ENCODE peak calls at places on chromosomes 13 and 19, in nine cellular contexts. One of them, this sample, is unnamed.
A peak's percentile ranks its signal among the peaks of the same experiment; 100 is the strongest.

GRCh38 chr13:102724923-102725322 is 30.1 kb upstream of the METTL21C start:
- DNase-seq in fibroblast of lung: peak; percentile 24
- DNase-seq in left ventricle myocardium inferior: no peak
- DNase-seq in stimulated activated CD8-positive, alpha-beta memory T cell treated with anti-CD3 and anti-CD28 coated beads, Interleukin-12 subunit alpha, Interleukin-12 subunit beta, amount 100 ng/mL, for 4 hours: no peak
- DNase-seq in brain pericyte: no peak
- DNase-seq in WTC11: no peak
- DNase-seq in CD4-positive, CD25-positive, alpha-beta regulatory T cell: peak; percentile 27
- DNase-seq in stimulated activated CD4-positive, alpha-beta T cell treated with anti-CD3 and anti-CD28 coated beads, Interleukin-2, amount 100 ng/mL, for 48 hours: no peak
- DNase-seq in T-helper 1 cell: no peak
- DNase-seq in this sample: no peak

GRCh38 chr13:103289661-103290060 is 223.4 kb upstream of the SLC10A2 start:
- DNase-seq in fibroblast of lung: peak; percentile 76
- DNase-seq in left ventricle myocardium inferior: no peak
- DNase-seq in stimulated activated CD8-positive, alpha-beta memory T cell treated with anti-CD3 and anti-CD28 coated beads, Interleukin-12 subunit alpha, Interleukin-12 subunit beta, amount 100 ng/mL, for 4 hours: no peak
- DNase-seq in brain pericyte: no peak
- DNase-seq in WTC11: no peak
- DNase-seq in CD4-positive, CD25-positive, alpha-beta regulatory T cell: no peak
- DNase-seq in stimulated activated CD4-positive, alpha-beta T cell treated with anti-CD3 and anti-CD28 coated beads, Interleukin-2, amount 100 ng/mL, for 48 hours: no peak
- DNase-seq in T-helper 1 cell: no peak
- DNase-seq in this sample: no peak

GRCh38 chr13:108086678-108087077 is 128.7 kb downstream of the LIG4 start:
- DNase-seq in fibroblast of lung: no peak
- DNase-seq in left ventricle myocardium inferior: no peak
- DNase-seq in stimulated activated CD8-positive, alpha-beta memory T cell treated with anti-CD3 and anti-CD28 coated beads, Interleukin-12 subunit alpha, Interleukin-12 subunit beta, amount 100 ng/mL, for 4 hours: no peak
- DNase-seq in brain pericyte: no peak
- DNase-seq in WTC11: peak; percentile 29
- DNase-seq in CD4-positive, CD25-positive, alpha-beta regulatory T cell: no peak
- DNase-seq in stimulated activated CD4-positive, alpha-beta T cell treated with anti-CD3 and anti-CD28 coated beads, Interleukin-2, amount 100 ng/mL, for 48 hours: no peak
- DNase-seq in T-helper 1 cell: no peak
- DNase-seq in this sample: peak; percentile 18

GRCh38 chr13:41694902-41695301 is 237.6 kb downstream of the RGCC start:
- DNase-seq in fibroblast of lung: peak; percentile 96
- DNase-seq in left ventricle myocardium inferior: peak; percentile 21
- DNase-seq in stimulated activated CD8-positive, alpha-beta memory T cell treated with anti-CD3 and anti-CD28 coated beads, Interleukin-12 subunit alpha, Interleukin-12 subunit beta, amount 100 ng/mL, for 4 hours: no peak
- DNase-seq in brain pericyte: peak; percentile 76
- DNase-seq in WTC11: no peak
- DNase-seq in CD4-positive, CD25-positive, alpha-beta regulatory T cell: no peak
- DNase-seq in stimulated activated CD4-positive, alpha-beta T cell treated with anti-CD3 and anti-CD28 coated beads, Interleukin-2, amount 100 ng/mL, for 48 hours: no peak
- DNase-seq in T-helper 1 cell: no peak
- DNase-seq in this sample: no peak

GRCh38 chr19:31118292-31118925 is 230.8 kb downstream of the TSHZ3 start:
- DNase-seq in fibroblast of lung: no peak
- DNase-seq in left ventricle myocardium inferior: peak; percentile 17
- DNase-seq in stimulated activated CD8-positive, alpha-beta memory T cell treated with anti-CD3 and anti-CD28 coated beads, Interleukin-12 subunit alpha, Interleukin-12 subunit beta, amount 100 ng/mL, for 4 hours: no peak
- DNase-seq in brain pericyte: no peak
- DNase-seq in WTC11: no peak
- DNase-seq in CD4-positive, CD25-positive, alpha-beta regulatory T cell: no peak
- DNase-seq in stimulated activated CD4-positive, alpha-beta T cell treated with anti-CD3 and anti-CD28 coated beads, Interleukin-2, amount 100 ng/mL, for 48 hours: no peak
- DNase-seq in T-helper 1 cell: no peak
- DNase-seq in this sample: peak; percentile 6

GRCh38 chr19:50804420-50805272 is 14.4 kb downstream of the ACP4 start:
- DNase-seq in fibroblast of lung: peak; percentile 98
- DNase-seq in left ventricle myocardium inferior: peak; percentile 99
- DNase-seq in stimulated activated CD8-positive, alpha-beta memory T cell treated with anti-CD3 and anti-CD28 coated beads, Interleukin-12 subunit alpha, Interleukin-12 subunit beta, amount 100 ng/mL, for 4 hours: peak; percentile 95
- DNase-seq in brain pericyte: peak; percentile 96
- DNase-seq in WTC11: peak; percentile 98
- DNase-seq in CD4-positive, CD25-positive, alpha-beta regulatory T cell: peak; percentile 99
- DNase-seq in stimulated activated CD4-positive, alpha-beta T cell treated with anti-CD3 and anti-CD28 coated beads, Interleukin-2, amount 100 ng/mL, for 48 hours: peak; percentile 96
- DNase-seq in T-helper 1 cell: peak; percentile 95
- DNase-seq in this sample: peak; percentile 99

GRCh38 chr13:99228737-99229691 is 28.4 kb downstream of the UBAC2 start:
- DNase-seq in fibroblast of lung: peak; percentile 95
- DNase-seq in left ventricle myocardium inferior: no peak
- DNase-seq in stimulated activated CD8-positive, alpha-beta memory T cell treated with anti-CD3 and anti-CD28 coated beads, Interleukin-12 subunit alpha, Interleukin-12 subunit beta, amount 100 ng/mL, for 4 hours: no peak
- DNase-seq in brain pericyte: no peak
- DNase-seq in WTC11: no peak
- DNase-seq in CD4-positive, CD25-positive, alpha-beta regulatory T cell: no peak
- DNase-seq in stimulated activated CD4-positive, alpha-beta T cell treated with anti-CD3 and anti-CD28 coated beads, Interleukin-2, amount 100 ng/mL, for 48 hours: no peak
- DNase-seq in T-helper 1 cell: no peak
- DNase-seq in this sample: no peak

GRCh38 chr19:19034204-19034624 is 811 bp downstream of the ARMC6 start:
- DNase-seq in fibroblast of lung: peak; percentile 60
- DNase-seq in left ventricle myocardium inferior: no peak
- DNase-seq in stimulated activated CD8-positive, alpha-beta memory T cell treated with anti-CD3 and anti-CD28 coated beads, Interleukin-12 subunit alpha, Interleukin-12 subunit beta, amount 100 ng/mL, for 4 hours: peak; percentile 50
- DNase-seq in brain pericyte: no peak
- DNase-seq in WTC11: peak; percentile 66
- DNase-seq in CD4-positive, CD25-positive, alpha-beta regulatory T cell: peak; percentile 88
- DNase-seq in stimulated activated CD4-positive, alpha-beta T cell treated with anti-CD3 and anti-CD28 coated beads, Interleukin-2, amount 100 ng/mL, for 48 hours: peak; percentile 59
- DNase-seq in T-helper 1 cell: peak; percentile 36
- DNase-seq in this sample: peak; percentile 72

GRCh38 chr13:42333613-42334328 is 61.8 kb downstream of the AKAP11 start:
- DNase-seq in fibroblast of lung: peak; percentile 13
- DNase-seq in left ventricle myocardium inferior: no peak
- DNase-seq in stimulated activated CD8-positive, alpha-beta memory T cell treated with anti-CD3 and anti-CD28 coated beads, Interleukin-12 subunit alpha, Interleukin-12 subunit beta, amount 100 ng/mL, for 4 hours: no peak
- DNase-seq in brain pericyte: peak; percentile 12
- DNase-seq in WTC11: no peak
- DNase-seq in CD4-positive, CD25-positive, alpha-beta regulatory T cell: peak; percentile 59
- DNase-seq in stimulated activated CD4-positive, alpha-beta T cell treated with anti-CD3 and anti-CD28 coated beads, Interleukin-2, amount 100 ng/mL, for 48 hours: no peak
- DNase-seq in T-helper 1 cell: no peak
- DNase-seq in this sample: peak; percentile 62

GRCh38 chr13:41411536-41411935 is 45.8 kb upstream of the RGCC start:
- DNase-seq in fibroblast of lung: peak; percentile 54
- DNase-seq in left ventricle myocardium inferior: no peak
- DNase-seq in stimulated activated CD8-positive, alpha-beta memory T cell treated with anti-CD3 and anti-CD28 coated beads, Interleukin-12 subunit alpha, Interleukin-12 subunit beta, amount 100 ng/mL, for 4 hours: no peak
- DNase-seq in brain pericyte: peak; percentile 13
- DNase-seq in WTC11: peak; percentile 35
- DNase-seq in CD4-positive, CD25-positive, alpha-beta regulatory T cell: peak; percentile 53
- DNase-seq in stimulated activated CD4-positive, alpha-beta T cell treated with anti-CD3 and anti-CD28 coated beads, Interleukin-2, amount 100 ng/mL, for 48 hours: no peak
- DNase-seq in T-helper 1 cell: no peak
- DNase-seq in this sample: peak; percentile 57

GRCh38 chr13:22107549-22107948 is 436.7 kb downstream of the FGF9 start:
- DNase-seq in fibroblast of lung: no peak
- DNase-seq in left ventricle myocardium inferior: no peak
- DNase-seq in stimulated activated CD8-positive, alpha-beta memory T cell treated with anti-CD3 and anti-CD28 coated beads, Interleukin-12 subunit alpha, Interleukin-12 subunit beta, amount 100 ng/mL, for 4 hours: no peak
- DNase-seq in brain pericyte: no peak
- DNase-seq in WTC11: no peak
- DNase-seq in CD4-positive, CD25-positive, alpha-beta regulatory T cell: no peak
- DNase-seq in stimulated activated CD4-positive, alpha-beta T cell treated with anti-CD3 and anti-CD28 coated beads, Interleukin-2, amount 100 ng/mL, for 48 hours: no peak
- DNase-seq in T-helper 1 cell: no peak
- DNase-seq in this sample: no peak

GRCh38 chr19:34287676-34288140 is 33.4 kb downstream of the GARRE1 start:
- DNase-seq in fibroblast of lung: no peak
- DNase-seq in left ventricle myocardium inferior: no peak
- DNase-seq in stimulated activated CD8-positive, alpha-beta memory T cell treated with anti-CD3 and anti-CD28 coated beads, Interleukin-12 subunit alpha, Interleukin-12 subunit beta, amount 100 ng/mL, for 4 hours: no peak
- DNase-seq in brain pericyte: no peak
- DNase-seq in WTC11: no peak
- DNase-seq in CD4-positive, CD25-positive, alpha-beta regulatory T cell: no peak
- DNase-seq in stimulated activated CD4-positive, alpha-beta T cell treated with anti-CD3 and anti-CD28 coated beads, Interleukin-2, amount 100 ng/mL, for 48 hours: no peak
- DNase-seq in T-helper 1 cell: no peak
- DNase-seq in this sample: no peak

GRCh38 chr19:46218160-46218559 is 11.4 kb upstream of the IGFL1 start:
- DNase-seq in fibroblast of lung: peak; percentile 39
- DNase-seq in left ventricle myocardium inferior: no peak
- DNase-seq in stimulated activated CD8-positive, alpha-beta memory T cell treated with anti-CD3 and anti-CD28 coated beads, Interleukin-12 subunit alpha, Interleukin-12 subunit beta, amount 100 ng/mL, for 4 hours: no peak
- DNase-seq in brain pericyte: no peak
- DNase-seq in WTC11: peak; percentile 81
- DNase-seq in CD4-positive, CD25-positive, alpha-beta regulatory T cell: peak; percentile 28
- DNase-seq in stimulated activated CD4-positive, alpha-beta T cell treated with anti-CD3 and anti-CD28 coated beads, Interleukin-2, amount 100 ng/mL, for 48 hours: peak; percentile 39
- DNase-seq in T-helper 1 cell: no peak
- DNase-seq in this sample: peak; percentile 89